ENCODE peak calls at places on chromosomes 16 and 17, in four cellular contexts. N is WTC11, E is EL, J is ovary. X is an unnamed sample.

GRCh38 chr17:63426041-63426916 is 19.8 kb downstream of the CYB561 start:
- DNase-seq in E (no peak), J (no peak), N (no peak), X (no peak)

GRCh38 chr16:20352615-20353014 is at the start of gene UMOD:
- DNase-seq in N (no peak), J (no peak), E (no peak), X (no peak)

GRCh38 chr17:66691644-66692500 is 143.0 kb upstream of the CACNG5 start:
- DNase-seq in N (no peak), J (no peak), E (no peak), X (no peak)

GRCh38 chr16:1538804-1539520 is 5.5 kb downstream of the TMEM204 start:
- DNase-seq in E (no peak), N (peak; percentile 59), J (peak; percentile 15), X (peak; percentile 16)

GRCh38 chr17:18041776-18042175 is 2.6 kb downstream of the GID4 start:
- DNase-seq in J (no peak), E (peak; percentile 58), N (no peak), X (no peak)

GRCh38 chr16:87226926-87227650 is 90.1 kb downstream of the C16orf95 start:
- DNase-seq in N (no peak), E (peak; percentile 90), J (no peak), X (no peak)

GRCh38 chr16:57000271-57001025 is 11.1 kb downstream of the NLRC5 start:
- DNase-seq in N (no peak), E (peak; percentile 96), J (no peak), X (no peak)

GRCh38 chr16:80932725-80933124 is 74.0 kb downstream of the CMC2 start:
- DNase-seq in N (no peak), J (peak; percentile 36), E (peak; percentile 97), X (no peak)

GRCh38 chr16:49658066-49658465 is 197.8 kb downstream of the ZNF423 start:
- DNase-seq in J (no peak), E (no peak), N (no peak), X (no peak)

GRCh38 chr17:68134046-68134637 is 98.6 kb downstream of the KPNA2 start:
- DNase-seq in E (no peak), N (no peak), J (peak; percentile 19), X (no peak)

GRCh38 chr16:80577485-80578280 is 36.9 kb downstream of the DYNLRB2 start:
- DNase-seq in J (no peak), E (no peak), N (no peak), X (no peak)

GRCh38 chr16:75727221-75727620 is 931 bp upstream of the CPHXL start:
- DNase-seq in E (no peak), J (no peak), N (no peak), X (no peak)

GRCh38 chr17:58516644-58517377 is 2.4 kb upstream of the MTMR4 start:
- DNase-seq in N (no peak), E (no peak), J (no peak), X (no peak)

GRCh38 chr17:75615301-75615700 is 17.9 kb upstream of the SMIM5 start:
- DNase-seq in E (no peak), N (no peak), J (no peak), X (no peak)

GRCh38 chr17:56845934-56846333 is 12.0 kb downstream of the DGKE start:
- DNase-seq in J (no peak), E (no peak), N (no peak), X (no peak)

X was measured in neural progenitor cell.